ENCODE peak calls at places on chromosomes 2 and 18, in seven cellular contexts. Q is heart left ventricle, Y is tibial artery, A is NCI-H1436, O is left cardiac atrium, Z is fibroblast of gingiva, G is smooth muscle cell of the brain vasculature. D is an unnamed sample.

GRCh38 chr18:48539406-48540328 is 836 bp downstream of the CTIF start:
- DNase-seq in O (peak), G (no peak), A (no peak), Q (peak), Z (peak), Y (peak), D (peak)

GRCh38 chr18:79385326-79385725 is 10.4 kb upstream of the NFATC1 start:
- DNase-seq in G (no peak), Y (no peak), A (no peak), Z (no peak), O (no peak), Q (no peak), D (no peak)

GRCh38 chr18:68735498-68736343 is 20.8 kb upstream of the TMX3 start:
- DNase-seq in G (no peak), Z (peak), A (peak), Q (no peak), O (no peak), Y (no peak), D (no peak)

GRCh38 chr2:26683583-26683982 is 8.9 kb upstream of the KCNK3 start:
- DNase-seq in A (no peak), G (no peak), Z (no peak), Y (no peak), Q (no peak), O (no peak), D (no peak)

GRCh38 chr2:8590940-8591339 is 90.9 kb upstream of the ID2 start:
- DNase-seq in Y (no peak), A (no peak), O (no peak), Q (no peak), G (no peak), Z (no peak), D (no peak)

GRCh38 chr2:25254961-25255360 is 86.6 kb upstream of the POMC start:
- DNase-seq in Q (no peak), Z (no peak), Y (no peak), G (no peak), A (no peak), O (no peak), D (no peak)

GRCh38 chr2:229920011-229920781 is 1.6 kb downstream of the TRIP12 start:
- DNase-seq in Z (no peak), G (no peak), Q (no peak), A (no peak), O (no peak), Y (no peak), D (peak)

GRCh38 chr2:204717591-204717990 is 172.3 kb downstream of the PARD3B start:
- DNase-seq in Y (no peak), Q (no peak), G (no peak), Z (no peak), O (no peak), A (no peak), D (no peak)

GRCh38 chr2:109527079-109527478 is 86.7 kb downstream of the SEPTIN10 start:
- DNase-seq in G (no peak), Y (no peak), O (no peak), Z (no peak), A (no peak), Q (no peak), D (no peak)

GRCh38 chr2:150538582-150539236 is 51.2 kb upstream of the RND3 start:
- DNase-seq in Z (peak), Y (peak), O (no peak), Q (no peak), A (no peak), G (no peak), D (no peak)

GRCh38 chr2:183903026-183903425 is 695.3 kb upstream of the ZNF804A start:
- DNase-seq in Z (no peak), Q (no peak), Y (no peak), O (no peak), A (no peak), G (no peak), D (no peak)

GRCh38 chr2:106020821-106021316 is 173.2 kb downstream of the UXS1 start:
- DNase-seq in G (no peak), Y (no peak), Z (no peak), O (no peak), A (no peak), Q (peak), D (peak)

GRCh38 chr2:231672617-231673347 is 35.5 kb upstream of the PTMA start:
- DNase-seq in Z (peak), G (no peak), Q (peak), Y (no peak), A (peak), O (peak), D (peak)

GRCh38 chr2:180734382-180734781 is 246.0 kb upstream of the UBE2E3 start:
- DNase-seq in Y (no peak), Q (no peak), G (no peak), O (no peak), Z (no peak), A (no peak), D (no peak)

GRCh38 chr18:75638597-75639467 is 211.3 kb upstream of the SMIM21 start:
- DNase-seq in Z (peak), G (no peak), A (no peak), Y (no peak), Q (peak), O (no peak), D (no peak)

GRCh38 chr2:32008811-32009478 is 1.9 kb downstream of the MEMO1 start:
- DNase-seq in Y (no peak), Z (peak), A (no peak), O (no peak), Q (peak), G (no peak), D (peak)

D was measured in thyroid gland.